ENCODE peak calls at places on chromosomes 12 and 14, in ten cellular contexts. S, Y, V, G, R, W, N, H, Z and O are unnamed samples.

GRCh38 chr12:107514887-107515445 is 170.6 kb upstream of the PWP1 start:
- DNase-seq in S (peak), Y (no peak), V (no peak), G (no peak), R (peak), W (peak), N (peak), H (no peak), Z (peak), O (peak)

GRCh38 chr14:91867316-91867988 is at the start of gene TC2N:
- DNase-seq in S (no peak), Y (no peak), V (no peak), G (no peak), R (no peak), W (no peak), N (no peak), H (no peak), Z (no peak), O (no peak)

GRCh38 chr12:57836442-57837375 is 9.8 kb downstream of the CTDSP2 start:
- DNase-seq in S (peak), Y (no peak), V (peak), G (no peak), R (peak), W (peak), N (peak), H (peak), Z (peak), O (peak)

GRCh38 chr14:64891839-64892375 is 12.2 kb upstream of the SPTB start:
- DNase-seq in S (peak), Y (peak), V (peak), G (no peak), R (peak), W (peak), N (peak), H (no peak), Z (peak), O (peak)

GRCh38 chr14:23121401-23121800 is 2.3 kb upstream of the CEBPE start:
- DNase-seq in S (peak), Y (no peak), V (peak), G (no peak), R (peak), W (no peak), N (peak), H (no peak), Z (peak), O (peak)

GRCh38 chr12:95262808-95263207 is 45.2 kb downstream of the VEZT start:
- DNase-seq in S (peak), Y (no peak), V (no peak), G (no peak), R (peak), W (no peak), N (no peak), H (no peak), Z (no peak), O (peak)

GRCh38 chr14:103422981-103423600 is 37.9 kb downstream of the MARK3 start:
- DNase-seq in S (peak), Y (no peak), V (peak), G (no peak), R (peak), W (no peak), N (peak), H (no peak), Z (peak), O (peak)

GRCh38 chr12:33304176-33304575 is 135.4 kb downstream of the SYT10 start:
- DNase-seq in S (no peak), Y (no peak), V (no peak), G (no peak), R (no peak), W (no peak), N (no peak), H (no peak), Z (no peak), O (no peak)

GRCh38 chr12:4447151-4447550 is 1.5 kb upstream of the FGF6 start:
- DNase-seq in S (no peak), Y (no peak), V (no peak), G (peak), R (no peak), W (no peak), N (no peak), H (no peak), Z (no peak), O (no peak)

GRCh38 chr14:20632831-20633771 is 8.4 kb downstream of the OR6S1 start:
- DNase-seq in S (peak), Y (peak), V (peak), G (peak), R (peak), W (no peak), N (peak), H (no peak), Z (peak), O (peak)

GRCh38 chr12:65656904-65657351 is 167.4 kb upstream of the HMGA2 start:
- DNase-seq in S (peak), Y (no peak), V (peak), G (no peak), R (peak), W (peak), N (peak), H (no peak), Z (peak), O (peak)

GRCh38 chr12:53268009-53268636 is at the start of gene ESPL1:
- DNase-seq in S (peak), Y (peak), V (peak), G (peak), R (peak), W (peak), N (peak), H (peak), Z (peak), O (peak)

GRCh38 chr12:57200497-57200896 is 16.1 kb upstream of the NXPH4 start:
- DNase-seq in S (no peak), Y (no peak), V (no peak), G (no peak), R (no peak), W (no peak), N (no peak), H (no peak), Z (no peak), O (no peak)

GRCh38 chr14:96204151-96205058 is at the start of gene BDKRB2:
- DNase-seq in S (peak), Y (peak), V (peak), G (peak), R (peak), W (no peak), N (peak), H (peak), Z (peak), O (peak)